ENCODE peak calls at places on chromosomes 2 and 18, in eight cellular contexts. One of them, this sample, is unnamed.
A peak's percentile ranks its signal among the peaks of the same experiment; 100 is the strongest.

GRCh38 chr2:211396815-211397214 is 840.4 kb downstream of the CPS1 start:
- DNase-seq in epithelial cell of esophagus: no peak
- DNase-seq in CD8-positive, alpha-beta T cell: no peak
- DNase-seq in fibroblast of mammary gland: no peak
- DNase-seq in AG04450: no peak
- DNase-seq in skeletal muscle cell: no peak
- DNase-seq in GM23248: no peak
- DNase-seq in BE2C: no peak
- DNase-seq in this sample: no peak

GRCh38 chr2:35973132-35973736 is 382.3 kb upstream of the CRIM1 start:
- DNase-seq in GM23248: peak; percentile 57
- DNase-seq in skeletal muscle cell: no peak
- DNase-seq in CD8-positive, alpha-beta T cell: no peak
- DNase-seq in epithelial cell of esophagus: peak; percentile 51
- DNase-seq in AG04450: no peak
- DNase-seq in fibroblast of mammary gland: peak; percentile 1
- DNase-seq in BE2C: no peak
- DNase-seq in this sample: no peak

GRCh38 chr18:13265901-13266207 is 47.3 kb downstream of the LDLRAD4 start:
- DNase-seq in BE2C: no peak
- DNase-seq in skeletal muscle cell: no peak
- DNase-seq in GM23248: peak; percentile 35
- DNase-seq in CD8-positive, alpha-beta T cell: no peak
- DNase-seq in epithelial cell of esophagus: no peak
- DNase-seq in AG04450: no peak
- DNase-seq in fibroblast of mammary gland: no peak
- DNase-seq in this sample: no peak

GRCh38 chr18:72692086-72692485 is 147.9 kb upstream of the CBLN2 start:
- DNase-seq in GM23248: no peak
- DNase-seq in skeletal muscle cell: no peak
- DNase-seq in fibroblast of mammary gland: no peak
- DNase-seq in CD8-positive, alpha-beta T cell: no peak
- DNase-seq in epithelial cell of esophagus: peak; percentile 15
- DNase-seq in AG04450: no peak
- DNase-seq in BE2C: no peak
- DNase-seq in this sample: no peak

GRCh38 chr2:222318712-222319575 is 20.1 kb upstream of the PAX3 start:
- DNase-seq in epithelial cell of esophagus: peak; percentile 19
- DNase-seq in CD8-positive, alpha-beta T cell: no peak
- DNase-seq in skeletal muscle cell: no peak
- DNase-seq in BE2C: peak; percentile 83
- DNase-seq in GM23248: peak; percentile 41
- DNase-seq in AG04450: no peak
- DNase-seq in fibroblast of mammary gland: no peak
- DNase-seq in this sample: no peak

GRCh38 chr2:128599700-128600099 is 281.0 kb upstream of the HS6ST1 start:
- DNase-seq in AG04450: no peak
- DNase-seq in BE2C: no peak
- DNase-seq in CD8-positive, alpha-beta T cell: no peak
- DNase-seq in epithelial cell of esophagus: no peak
- DNase-seq in fibroblast of mammary gland: no peak
- DNase-seq in GM23248: no peak
- DNase-seq in skeletal muscle cell: no peak
- DNase-seq in this sample: no peak

GRCh38 chr18:50902797-50903196 is 23.9 kb downstream of the ME2 start:
- DNase-seq in skeletal muscle cell: no peak
- DNase-seq in CD8-positive, alpha-beta T cell: no peak
- DNase-seq in epithelial cell of esophagus: no peak
- DNase-seq in GM23248: no peak
- DNase-seq in AG04450: no peak
- DNase-seq in BE2C: no peak
- DNase-seq in fibroblast of mammary gland: no peak
- DNase-seq in this sample: no peak

GRCh38 chr2:10590742-10591141 is 99.0 kb downstream of the NOL10 start:
- DNase-seq in BE2C: no peak
- DNase-seq in fibroblast of mammary gland: no peak
- DNase-seq in CD8-positive, alpha-beta T cell: no peak
- DNase-seq in skeletal muscle cell: no peak
- DNase-seq in epithelial cell of esophagus: no peak
- DNase-seq in GM23248: no peak
- DNase-seq in AG04450: no peak
- DNase-seq in this sample: no peak

GRCh38 chr18:73774836-73775509 is 372.7 kb downstream of the FBXO15 start:
- DNase-seq in BE2C: peak; percentile 12
- DNase-seq in fibroblast of mammary gland: peak; percentile 29
- DNase-seq in CD8-positive, alpha-beta T cell: no peak
- DNase-seq in GM23248: no peak
- DNase-seq in AG04450: no peak
- DNase-seq in epithelial cell of esophagus: peak; percentile 19
- DNase-seq in skeletal muscle cell: no peak
- DNase-seq in this sample: no peak

GRCh38 chr18:8890957-8891464 is 185.7 kb downstream of the MTCL1 start:
- DNase-seq in skeletal muscle cell: peak; percentile 70
- DNase-seq in GM23248: peak; percentile 97
- DNase-seq in CD8-positive, alpha-beta T cell: no peak
- DNase-seq in epithelial cell of esophagus: peak; percentile 95
- DNase-seq in fibroblast of mammary gland: peak; percentile 94
- DNase-seq in BE2C: no peak
- DNase-seq in AG04450: peak; percentile 82
- DNase-seq in this sample: peak; percentile 89

GRCh38 chr2:237341872-237342271 is 72.1 kb downstream of the COL6A3 start:
- DNase-seq in GM23248: peak; percentile 50
- DNase-seq in CD8-positive, alpha-beta T cell: no peak
- DNase-seq in skeletal muscle cell: no peak
- DNase-seq in epithelial cell of esophagus: peak; percentile 47
- DNase-seq in fibroblast of mammary gland: peak; percentile 65
- DNase-seq in BE2C: no peak
- DNase-seq in AG04450: no peak
- DNase-seq in this sample: no peak

GRCh38 chr2:127277028-127277427 is 16.9 kb downstream of the ERCC3 start:
- DNase-seq in skeletal muscle cell: no peak
- DNase-seq in CD8-positive, alpha-beta T cell: no peak
- DNase-seq in epithelial cell of esophagus: no peak
- DNase-seq in BE2C: no peak
- DNase-seq in fibroblast of mammary gland: peak; percentile 35
- DNase-seq in AG04450: no peak
- DNase-seq in GM23248: peak; percentile 20
- DNase-seq in this sample: no peak

GRCh38 chr2:96159084-96159830 is 14.0 kb upstream of the DUSP2 start:
- DNase-seq in AG04450: no peak
- DNase-seq in fibroblast of mammary gland: no peak
- DNase-seq in GM23248: no peak
- DNase-seq in BE2C: no peak
- DNase-seq in epithelial cell of esophagus: no peak
- DNase-seq in CD8-positive, alpha-beta T cell: peak; percentile 67
- DNase-seq in skeletal muscle cell: no peak
- DNase-seq in this sample: no peak

DNA sequence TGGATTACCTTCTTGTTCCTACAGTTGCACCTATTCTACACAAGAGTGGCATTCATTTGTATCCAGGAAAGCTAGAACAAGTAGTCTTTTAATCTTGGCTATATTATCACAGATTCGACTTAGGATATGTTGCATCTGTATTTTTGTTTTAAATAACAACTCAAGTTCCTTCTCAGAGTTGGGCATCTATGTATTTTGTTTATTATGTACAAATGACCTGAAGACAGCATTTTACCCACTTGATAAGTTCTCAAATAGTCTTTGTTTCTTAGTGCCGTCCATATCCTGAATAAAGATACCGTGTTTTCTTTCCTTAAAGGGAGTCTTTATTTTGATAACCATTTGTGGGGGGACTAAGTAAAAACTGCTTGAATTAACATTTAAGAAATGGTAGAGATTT is 2.9 kb downstream of the ITPRID2 start:
- DNase-seq in BE2C: no peak
- DNase-seq in skeletal muscle cell: no peak
- DNase-seq in CD8-positive, alpha-beta T cell: no peak
- DNase-seq in AG04450: no peak
- DNase-seq in fibroblast of mammary gland: no peak
- DNase-seq in epithelial cell of esophagus: no peak
- DNase-seq in GM23248: no peak
- DNase-seq in this sample: no peak
- H3K4me3 ChIP-seq in BE2C: no peak overlapping the region
- H3K4me3 ChIP-seq in skeletal muscle cell: peak overlapping the region; percentile 25
- H3K4me3 ChIP-seq in CD8-positive, alpha-beta T cell: no peak overlapping the region
- H3K4me3 ChIP-seq in AG04450: peak overlapping the region; percentile 89
- H3K4me3 ChIP-seq in fibroblast of mammary gland: peak overlapping the region; percentile 84
- H3K4me3 ChIP-seq in epithelial cell of esophagus: peak overlapping the region; percentile 83
- H3K4me3 ChIP-seq in GM23248: peak overlapping the region; percentile 82
- H3K4me3 ChIP-seq in this sample: peak overlapping the region; percentile 94

GRCh38 chr2:172924070-172924469 is 151.6 kb upstream of the MAP3K20 start:
- DNase-seq in fibroblast of mammary gland: no peak
- DNase-seq in AG04450: no peak
- DNase-seq in GM23248: no peak
- DNase-seq in skeletal muscle cell: no peak
- DNase-seq in CD8-positive, alpha-beta T cell: no peak
- DNase-seq in epithelial cell of esophagus: no peak
- DNase-seq in BE2C: no peak
- DNase-seq in this sample: no peak
- H3K4me3 ChIP-seq in fibroblast of mammary gland: no peak overlapping the region
- H3K4me3 ChIP-seq in AG04450: no peak overlapping the region
- H3K4me3 ChIP-seq in GM23248: no peak overlapping the region
- H3K4me3 ChIP-seq in skeletal muscle cell: no peak overlapping the region
- H3K4me3 ChIP-seq in CD8-positive, alpha-beta T cell: no peak overlapping the region
- H3K4me3 ChIP-seq in epithelial cell of esophagus: no peak overlapping the region
- H3K4me3 ChIP-seq in BE2C: no peak overlapping the region
- H3K4me3 ChIP-seq in this sample: no peak overlapping the region

GRCh38 chr2:162328424-162329157 is 10.1 kb upstream of the IFIH1 start:
- DNase-seq in fibroblast of mammary gland: no peak
- DNase-seq in AG04450: no peak
- DNase-seq in epithelial cell of esophagus: no peak
- DNase-seq in GM23248: no peak
- DNase-seq in BE2C: no peak
- DNase-seq in skeletal muscle cell: no peak
- DNase-seq in CD8-positive, alpha-beta T cell: no peak
- DNase-seq in this sample: no peak
- H3K4me3 ChIP-seq in fibroblast of mammary gland: no peak overlapping the region
- H3K4me3 ChIP-seq in AG04450: no peak overlapping the region
- H3K4me3 ChIP-seq in epithelial cell of esophagus: no peak overlapping the region
- H3K4me3 ChIP-seq in GM23248: no peak overlapping the region
- H3K4me3 ChIP-seq in BE2C: no peak overlapping the region
- H3K4me3 ChIP-seq in skeletal muscle cell: no peak overlapping the region
- H3K4me3 ChIP-seq in CD8-positive, alpha-beta T cell: no peak overlapping the region
- H3K4me3 ChIP-seq in this sample: no peak overlapping the region

DNA sequence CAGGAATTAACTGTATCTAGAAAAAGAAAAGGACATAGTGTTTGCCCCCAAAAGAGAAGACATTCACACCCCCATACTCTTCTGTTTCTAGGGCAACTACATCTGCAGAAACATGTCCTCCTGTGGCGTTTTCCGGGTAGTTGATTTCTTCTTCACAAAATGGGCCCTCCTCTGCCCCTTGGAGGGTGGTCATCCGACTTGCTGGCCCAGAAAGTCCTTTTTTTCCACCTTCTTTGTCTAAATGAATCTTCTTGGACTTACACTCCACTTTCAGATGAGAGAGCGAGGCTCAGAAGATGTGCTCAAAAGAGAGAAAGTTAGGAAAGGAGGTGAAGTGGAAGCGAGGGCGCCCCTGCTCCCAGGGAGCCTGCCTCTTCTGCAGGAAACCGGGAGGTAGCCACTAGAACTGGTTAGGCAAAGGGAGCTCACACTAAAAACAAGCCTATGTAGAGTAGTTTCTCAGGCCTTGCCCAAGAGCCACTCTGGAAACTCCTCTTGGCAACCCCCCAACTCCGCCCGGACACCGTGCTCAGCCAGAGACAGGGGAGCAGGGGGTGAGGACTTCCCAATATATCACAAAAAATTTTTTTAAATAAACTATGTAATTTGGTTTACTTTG is 10.2 kb upstream of the SIX3 start:
- DNase-seq in GM23248: no peak
- DNase-seq in CD8-positive, alpha-beta T cell: no peak
- DNase-seq in BE2C: no peak
- DNase-seq in AG04450: no peak
- DNase-seq in epithelial cell of esophagus: no peak
- DNase-seq in fibroblast of mammary gland: no peak
- DNase-seq in skeletal muscle cell: no peak
- DNase-seq in this sample: no peak
- H3K4me3 ChIP-seq in GM23248: no peak overlapping the region
- H3K4me3 ChIP-seq in CD8-positive, alpha-beta T cell: no peak overlapping the region
- H3K4me3 ChIP-seq in BE2C: no peak overlapping the region
- H3K4me3 ChIP-seq in AG04450: no peak overlapping the region
- H3K4me3 ChIP-seq in epithelial cell of esophagus: no peak overlapping the region
- H3K4me3 ChIP-seq in fibroblast of mammary gland: no peak overlapping the region
- H3K4me3 ChIP-seq in skeletal muscle cell: no peak overlapping the region
- H3K4me3 ChIP-seq in this sample: no peak overlapping the region

GRCh38 chr18:60880184-60880583 is 453.0 kb upstream of the CDH20 start:
- DNase-seq in epithelial cell of esophagus: no peak
- DNase-seq in AG04450: no peak
- DNase-seq in GM23248: no peak
- DNase-seq in BE2C: no peak
- DNase-seq in CD8-positive, alpha-beta T cell: no peak
- DNase-seq in skeletal muscle cell: no peak
- DNase-seq in fibroblast of mammary gland: no peak
- DNase-seq in this sample: no peak
- H3K4me3 ChIP-seq in epithelial cell of esophagus: no peak overlapping the region
- H3K4me3 ChIP-seq in AG04450: no peak overlapping the region
- H3K4me3 ChIP-seq in GM23248: no peak overlapping the region
- H3K4me3 ChIP-seq in BE2C: no peak overlapping the region
- H3K4me3 ChIP-seq in CD8-positive, alpha-beta T cell: no peak overlapping the region
- H3K4me3 ChIP-seq in skeletal muscle cell: no peak overlapping the region
- H3K4me3 ChIP-seq in fibroblast of mammary gland: no peak overlapping the region
- H3K4me3 ChIP-seq in this sample: no peak overlapping the region

GRCh38 chr2:45691600-45691999 is 40.1 kb downstream of the PRKCE start:
- DNase-seq in GM23248: no peak
- DNase-seq in BE2C: no peak
- DNase-seq in skeletal muscle cell: no peak
- DNase-seq in AG04450: no peak
- DNase-seq in epithelial cell of esophagus: no peak
- DNase-seq in fibroblast of mammary gland: no peak
- DNase-seq in CD8-positive, alpha-beta T cell: no peak
- DNase-seq in this sample: no peak
- H3K4me3 ChIP-seq in GM23248: no peak overlapping the region
- H3K4me3 ChIP-seq in BE2C: no peak overlapping the region
- H3K4me3 ChIP-seq in skeletal muscle cell: no peak overlapping the region
- H3K4me3 ChIP-seq in AG04450: no peak overlapping the region
- H3K4me3 ChIP-seq in epithelial cell of esophagus: no peak overlapping the region
- H3K4me3 ChIP-seq in fibroblast of mammary gland: no peak overlapping the region
- H3K4me3 ChIP-seq in CD8-positive, alpha-beta T cell: no peak overlapping the region
- H3K4me3 ChIP-seq in this sample: no peak overlapping the region